ENCODE peak calls at places on chromosomes 2 and 18, in five cellular contexts. W is A549, H is pancreas, D is heart right ventricle, P is astrocyte of the spinal cord. B is an unnamed sample.

GRCh38 chr2:11482473-11483031 is 16.6 kb upstream of the E2F6 start:
- DNase-seq in P (no peak), D (peak), W (no peak), H (no peak), B (no peak)

GRCh38 chr2:111522231-111522768 is 361.7 kb downstream of the ANAPC1 start:
- DNase-seq in P (peak), W (no peak), H (no peak), D (no peak), B (no peak)

GRCh38 chr18:54845788-54846187 is 17.5 kb downstream of the RAB27B start:
- DNase-seq in P (peak), W (no peak), D (no peak), H (no peak), B (no peak)

GRCh38 chr18:10562773-10563160 is 36.9 kb downstream of the NAPG start:
- DNase-seq in P (no peak), D (no peak), W (no peak), H (no peak), B (no peak)

GRCh38 chr2:52539026-52539964 is 1228.3 kb upstream of the CHAC2 start:
- DNase-seq in W (no peak), H (no peak), D (no peak), P (no peak), B (no peak)

GRCh38 chr2:10238396-10238795 is 64.3 kb upstream of the HPCAL1 start:
- DNase-seq in P (no peak), D (no peak), W (no peak), H (no peak), B (no peak)

GRCh38 chr2:88054300-88055048 is 1.1 kb downstream of the KRCC1 start:
- DNase-seq in P (peak), W (no peak), H (no peak), D (no peak), B (peak)

GRCh38 chr2:176088048-176088936 is 4.2 kb upstream of the HOXD13 start:
- DNase-seq in H (peak), W (no peak), D (peak), P (peak), B (peak)

GRCh38 chr2:150211164-150211631 is 276.3 kb downstream of the RND3 start:
- DNase-seq in H (no peak), D (no peak), W (no peak), P (peak), B (no peak)

GRCh38 chr18:79825913-79826312 is 28.2 kb downstream of the KCNG2 start:
- DNase-seq in D (no peak), H (no peak), W (no peak), P (no peak), B (no peak)

GRCh38 chr18:10346786-10347415 is 107.5 kb upstream of the APCDD1 start:
- DNase-seq in P (no peak), D (no peak), W (no peak), H (no peak), B (no peak)

GRCh38 chr2:65431417-65432226 is 777 bp downstream of the SPRED2 start:
- DNase-seq in P (peak), W (no peak), H (peak), D (peak), B (peak)

GRCh38 chr18:37554399-37554787 is 11.2 kb downstream of the CELF4 start:
- DNase-seq in W (no peak), P (no peak), H (no peak), D (no peak), B (no peak)

GRCh38 chr2:219250044-219250781 is 2.8 kb upstream of the TUBA4B start:
- DNase-seq in W (no peak), D (no peak), H (no peak), P (no peak), B (no peak)

GRCh38 chr2:241263061-241263460 is 52.4 kb downstream of the HDLBP start:
- DNase-seq in W (no peak), P (no peak), H (no peak), D (no peak), B (no peak)

GRCh38 chr2:240300840-240301239 is 134.6 kb upstream of the GPC1 start:
- DNase-seq in D (no peak), H (no peak), P (no peak), W (no peak), B (no peak)

GRCh38 chr18:50560681-50561629 is 1.1 kb downstream of the MAPK4 start:
- DNase-seq in W (no peak), H (peak), D (peak), P (no peak), B (no peak)

GRCh38 chr2:238997137-238997390 is 149.2 kb downstream of the TWIST2 start:
- DNase-seq in P (no peak), W (no peak), H (no peak), D (no peak), B (no peak)

GRCh38 chr18:44885507-44885906 is 204.8 kb downstream of the SETBP1 start:
- DNase-seq in H (no peak), P (no peak), W (no peak), D (no peak), B (no peak)

GRCh38 chr18:75530548-75531211 is 103.2 kb upstream of the SMIM21 start:
- DNase-seq in H (no peak), W (no peak), P (no peak), D (peak), B (no peak)

GRCh38 chr2:207782238-207783030 is 12.7 kb upstream of the FZD5 start:
- DNase-seq in H (peak), W (no peak), P (no peak), D (no peak), B (no peak)

GRCh38 chr2:39743170-39743851 is 35.7 kb downstream of the THUMPD2 start:
- DNase-seq in W (no peak), D (no peak), P (peak), H (no peak), B (no peak)

GRCh38 chr2:111534816-111535803 is 348.9 kb downstream of the ANAPC1 start:
- DNase-seq in D (no peak), W (no peak), H (no peak), P (peak), B (no peak)

GRCh38 chr18:36394486-36394885 is 97.0 kb downstream of the FHOD3 start:
- DNase-seq in H (no peak), D (no peak), P (no peak), W (no peak), B (peak)

GRCh38 chr2:128401680-128402079 is 83.0 kb upstream of the HS6ST1 start:
- DNase-seq in H (no peak), P (no peak), D (no peak), W (no peak), B (no peak)

GRCh38 chr18:10131036-10131774 is 217.4 kb downstream of the VAPA start:
- DNase-seq in H (no peak), W (no peak), D (no peak), P (no peak), B (no peak)

GRCh38 chr2:20940856-20941255 is 103.0 kb downstream of the APOB start:
- DNase-seq in P (no peak), H (no peak), W (no peak), D (no peak), B (no peak)

GRCh38 chr2:69682525-69682924 is 39.0 kb upstream of the AAK1 start:
- DNase-seq in D (no peak), W (no peak), P (no peak), H (no peak), B (no peak)

GRCh38 chr2:165825041-165825440 is 31.0 kb upstream of the GALNT3 start:
- DNase-seq in P (peak), H (peak), D (no peak), W (no peak), B (no peak)

GRCh38 chr2:194395818-194396217 is 1261.2 kb upstream of the SLC39A10 start:
- DNase-seq in W (no peak), P (no peak), D (no peak), H (no peak), B (no peak)

GRCh38 chr2:174331731-174332606 is 2.8 kb upstream of the SP9 start:
- DNase-seq in P (no peak), H (no peak), D (no peak), W (no peak), B (no peak)
- H3K4me3 ChIP-seq in P (no peak), H (no peak), D (no peak), W (peak), B (no peak)

DNA sequence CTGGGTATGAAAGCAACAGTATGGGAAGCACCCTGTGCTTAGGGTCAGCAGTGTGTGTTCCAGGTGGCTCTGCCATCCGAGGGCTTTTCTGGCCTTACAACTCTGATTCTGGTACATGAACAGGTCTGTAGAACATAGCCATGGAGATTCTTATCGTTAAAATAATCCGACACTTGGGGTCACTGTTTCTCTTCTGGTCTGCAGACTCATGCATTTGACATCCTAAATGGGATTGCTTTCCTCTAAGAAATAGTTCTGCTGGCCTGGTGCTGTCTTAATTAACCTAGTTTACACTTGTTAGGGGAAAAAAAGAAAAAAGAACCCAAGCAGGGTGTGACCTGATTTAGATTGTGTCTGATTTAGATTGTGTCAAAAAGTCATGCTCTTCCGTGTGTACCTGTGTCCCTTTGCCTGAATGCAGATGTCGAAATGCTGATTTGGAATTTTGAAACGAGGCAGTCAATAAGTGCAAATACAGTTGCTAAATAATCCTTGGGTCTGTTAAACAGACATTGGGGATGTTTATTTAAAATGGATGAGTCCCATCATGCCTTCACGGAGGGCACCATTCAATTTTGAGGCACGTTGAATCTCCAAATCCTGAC is 59.6 kb downstream of the TRPM8 start:
- DNase-seq in W (peak), H (no peak), P (peak), D (no peak), B (peak)
- TF ChIP-seq CTCF in W (peak), H (peak), P (peak), D (no peak), B (peak)

GRCh38 chr2:27714053-27714452 is 50.4 kb downstream of the SLC4A1AP start:
- DNase-seq in P (no peak), W (no peak), D (no peak), H (no peak), B (no peak)

GRCh38 chr2:27716301-27717069 is 52.8 kb downstream of the SLC4A1AP start:
- DNase-seq in H (no peak), P (no peak), W (no peak), D (no peak), B (no peak)

GRCh38 chr2:27714851-27715291 is 51.2 kb downstream of the SLC4A1AP start:
- DNase-seq in P (no peak), D (no peak), H (no peak), W (no peak), B (no peak)

GRCh38 chr2:27717070-27717453 is 53.4 kb downstream of the SLC4A1AP start:
- DNase-seq in H (no peak), W (no peak), P (no peak), D (peak), B (no peak)

DNA sequence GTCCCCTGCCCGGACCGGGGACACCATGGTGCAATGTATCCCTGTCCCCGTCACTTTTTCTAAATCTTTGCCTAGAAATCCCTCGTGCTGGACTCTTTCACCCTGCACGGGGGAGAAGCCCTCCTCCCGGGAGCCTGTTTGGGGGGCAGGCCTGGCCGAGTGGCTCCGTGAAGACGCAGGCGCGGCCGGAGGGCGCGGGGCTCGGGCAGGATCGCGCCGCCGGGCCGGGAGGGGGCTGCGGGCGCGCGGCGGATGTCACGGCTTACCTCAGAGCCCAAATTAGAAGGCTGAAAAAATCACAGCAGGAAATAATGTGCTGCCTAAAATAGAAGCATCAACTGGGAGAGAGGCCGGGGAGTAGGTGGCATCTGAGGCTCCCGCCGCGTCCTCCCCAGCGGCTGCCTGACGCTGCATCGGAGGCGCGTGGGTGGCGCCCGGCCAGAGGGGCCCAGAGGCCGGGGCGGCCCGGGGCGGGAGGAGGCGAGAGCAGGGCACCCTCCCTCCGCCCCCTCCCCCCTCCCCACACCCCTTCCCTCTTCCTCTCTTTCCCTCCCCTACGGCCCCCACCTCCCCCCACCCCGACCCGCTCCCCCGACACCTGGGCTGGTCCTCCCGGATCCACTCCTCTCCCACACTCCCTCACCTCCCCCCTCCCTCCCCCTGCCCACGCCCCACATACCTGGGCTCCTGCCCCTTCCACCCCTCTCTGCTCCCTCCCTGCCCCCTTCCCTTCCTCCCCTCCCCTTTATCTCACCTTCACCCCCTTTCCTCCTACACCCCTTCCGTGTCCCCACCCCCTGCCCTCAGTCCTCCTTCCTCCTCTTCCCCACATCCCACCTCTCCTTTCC is 51.9 kb downstream of the SLC4A1AP start:
- DNase-seq in P (peak), D (peak), H (no peak), W (no peak), B (peak)
- H3K4me3 ChIP-seq in P (peak), D (peak), H (peak), W (peak), B (no peak)

GRCh38 chr2:182073613-182074012 is 88.0 kb downstream of the PPP1R1C start:
- DNase-seq in P (no peak), H (no peak), W (no peak), D (no peak), B (no peak)
- TF ChIP-seq CTCF in P (no peak), H (no peak), W (no peak), D (no peak), B (no peak)

DNA sequence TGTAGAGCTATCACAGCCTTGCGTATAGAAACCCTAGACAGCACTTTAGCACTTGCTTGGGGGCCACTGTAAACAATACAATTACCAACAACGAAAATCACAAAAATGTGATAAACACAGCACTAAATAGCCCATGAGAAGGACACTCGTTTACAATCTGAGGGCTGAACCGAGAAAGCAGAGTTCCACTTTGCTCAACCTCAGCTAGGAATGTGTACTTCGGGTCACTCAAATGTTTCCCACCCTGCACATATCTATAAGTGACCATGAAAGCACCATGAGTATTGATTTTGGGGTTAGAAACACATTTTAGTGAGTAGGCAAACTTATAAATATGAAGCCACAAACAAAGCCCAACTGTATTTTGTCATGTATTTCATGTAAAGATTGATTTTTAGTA is 62.3 kb downstream of the FRZB start:
- DNase-seq in D (no peak), H (no peak), P (no peak), W (no peak), B (no peak)
- H3K4me3 ChIP-seq in D (no peak), H (no peak), P (no peak), W (no peak), B (no peak)

DNA sequence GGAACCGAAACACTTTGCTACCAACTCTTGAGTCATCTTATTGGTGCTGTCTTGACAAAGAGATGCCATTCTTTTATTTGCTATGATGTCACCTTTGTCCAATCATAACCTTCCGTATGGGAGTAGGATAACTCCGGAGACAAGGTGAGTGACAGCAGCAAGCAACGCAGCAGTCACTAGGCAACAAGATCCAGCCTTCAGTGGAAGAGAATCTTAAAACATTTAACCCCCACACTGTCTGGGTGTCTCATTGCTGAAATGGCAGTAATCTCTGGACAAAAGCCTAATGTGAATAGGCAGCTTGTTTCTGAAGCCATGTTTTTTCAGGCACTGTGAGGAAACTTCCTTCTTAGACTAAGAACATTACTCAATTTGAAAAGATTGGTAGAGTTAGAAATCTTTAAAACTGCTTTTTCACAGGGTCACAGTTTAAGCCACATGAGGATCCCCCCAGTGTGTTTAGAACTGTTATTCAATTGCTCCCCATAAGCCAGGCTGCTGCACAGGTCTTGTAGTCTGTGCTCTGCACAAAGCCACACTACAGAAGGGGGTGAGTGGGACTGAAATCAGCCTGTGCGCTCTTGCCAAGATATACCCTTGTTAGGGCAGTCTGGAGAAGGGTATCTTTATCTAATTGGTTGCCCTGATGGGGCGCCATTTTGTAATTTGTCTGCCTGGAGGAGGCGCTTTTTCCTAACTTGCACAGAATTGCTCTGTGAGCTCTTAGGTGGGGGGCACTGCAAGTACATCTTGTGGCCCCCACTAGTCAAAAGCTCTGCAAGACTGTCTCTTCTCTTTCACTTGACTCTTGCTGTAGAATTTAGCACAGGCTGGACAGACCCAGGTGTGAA is 131.4 kb upstream of the STON1 start:
- DNase-seq in W (no peak), H (no peak), P (no peak), D (no peak), B (no peak)
- TF ChIP-seq CTCF in W (no peak), H (no peak), P (no peak), D (no peak), B (no peak)

B was measured in GM12865.